ENCODE peak calls at places on chromosomes 1 and 21, in nine cellular contexts. J, X, N, G, L, W, I, C and T are unnamed samples.

GRCh38 chr1:150235436-150235851 is 468 bp downstream of the ANP32E start:
- DNase-seq in J (no peak), X (no peak), N (no peak), G (no peak), L (no peak), W (no peak), I (peak), C (peak), T (no peak)

GRCh38 chr1:12204140-12204539 is 25.7 kb upstream of the VPS13D start:
- DNase-seq in J (no peak), X (no peak), N (no peak), G (no peak), L (no peak), W (no peak), I (no peak), C (peak), T (no peak)

GRCh38 chr1:48776400-48777218 is at the start of gene BEND5:
- DNase-seq in J (no peak), X (peak), N (peak), G (peak), L (peak), W (no peak), I (no peak), C (no peak), T (no peak)

GRCh38 chr1:243267346-243268283 is 11.8 kb downstream of the SDCCAG8 start:
- DNase-seq in J (peak), X (no peak), N (peak), G (no peak), L (no peak), W (no peak), I (no peak), C (no peak), T (no peak)

GRCh38 chr1:209850342-209850979 is 22.7 kb downstream of the UTP25 start:
- DNase-seq in J (peak), X (peak), N (no peak), G (no peak), L (peak), W (no peak), I (peak), C (peak), T (peak)

GRCh38 chr1:66135165-66135564 is 342.5 kb downstream of the PDE4B start:
- DNase-seq in J (no peak), X (no peak), N (no peak), G (no peak), L (no peak), W (no peak), I (no peak), C (no peak), T (no peak)

GRCh38 chr1:55127827-55128343 is 87.3 kb downstream of the USP24 start:
- DNase-seq in J (peak), X (no peak), N (no peak), G (no peak), L (no peak), W (no peak), I (peak), C (peak), T (no peak)

GRCh38 chr1:24756395-24756794 is 11.1 kb downstream of the CLIC4 start:
- DNase-seq in J (no peak), X (no peak), N (no peak), G (no peak), L (no peak), W (no peak), I (no peak), C (no peak), T (no peak)

GRCh38 chr21:25350056-25350455 is 257.2 kb downstream of the MRPL39 start:
- DNase-seq in J (no peak), X (no peak), N (peak), G (no peak), L (peak), W (no peak), I (peak), C (no peak), T (peak)

GRCh38 chr21:38170705-38171682 is 85.8 kb upstream of the KCNJ15 start:
- DNase-seq in J (peak), X (no peak), N (no peak), G (no peak), L (no peak), W (no peak), I (peak), C (no peak), T (no peak)

GRCh38 chr1:206128192-206128591 is 11.0 kb upstream of the AVPR1B start:
- DNase-seq in J (no peak), X (no peak), N (no peak), G (no peak), L (no peak), W (no peak), I (no peak), C (no peak), T (no peak)

GRCh38 chr1:145961425-145962156 is 2.8 kb downstream of the ANKRD34A start:
- DNase-seq in J (no peak), X (no peak), N (no peak), G (peak), L (no peak), W (no peak), I (peak), C (peak), T (no peak)

GRCh38 chr1:89332461-89332860 is 31.4 kb upstream of the GBP6 start:
- DNase-seq in J (no peak), X (no peak), N (no peak), G (no peak), L (no peak), W (no peak), I (no peak), C (no peak), T (no peak)

GRCh38 chr1:1168451-1169411 is 4.9 kb upstream of the TTLL10 start:
- DNase-seq in J (no peak), X (no peak), N (no peak), G (no peak), L (no peak), W (no peak), I (no peak), C (no peak), T (no peak)